ENCODE peak calls at places on chromosomes 2 and 18, in ten cellular contexts. S is A549, O is neural progenitor cell, U is K562, A is endothelial cell of umbilical vein, M is fibroblast of lung, B is WERI-Rb-1, K is GM12878, Y is pancreas, F is endodermal cell. D is an unnamed sample.

GRCh38 chr2:141554810-141555209 is 576.0 kb downstream of the LRP1B start:
- DNase-seq in F (peak; percentile 56), Y (no peak), S (peak; percentile 64), K (no peak), M (peak; percentile 68), O (peak; percentile 63), U (no peak), A (peak; percentile 38), B (peak; percentile 34), D (no peak)

GRCh38 chr2:9261231-9261883 is 54.7 kb downstream of the ASAP2 start:
- DNase-seq in M (peak; percentile 68), U (no peak), F (no peak), O (no peak), Y (no peak), S (no peak), A (peak; percentile 32), B (no peak), K (no peak), D (no peak)

GRCh38 chr2:127092951-127093516 is 13.9 kb downstream of the BIN1 start:
- DNase-seq in O (no peak), M (no peak), U (no peak), K (no peak), B (no peak), S (no peak), Y (no peak), A (no peak), F (no peak), D (no peak)

GRCh38 chr2:205403244-205403845 is 279.0 kb upstream of the NRP2 start:
- DNase-seq in F (no peak), S (no peak), B (no peak), M (peak; percentile 22), K (no peak), A (no peak), Y (no peak), O (no peak), U (no peak), D (no peak)

GRCh38 chr2:2940702-2941655 is 436.6 kb downstream of the EIPR1 start:
- DNase-seq in K (no peak), F (peak; percentile 41), M (no peak), U (no peak), A (no peak), S (no peak), Y (no peak), B (no peak), O (no peak), D (no peak)

GRCh38 chr2:47656715-47657600 is 126.0 kb upstream of the MSH6 start:
- DNase-seq in F (no peak), U (no peak), A (no peak), K (no peak), S (no peak), M (no peak), Y (no peak), B (no peak), O (no peak), D (no peak)

GRCh38 chr2:97645112-97645699 is 656 bp upstream of the COX5B start:
- DNase-seq in S (no peak), F (no peak), U (peak; percentile 40), Y (peak; percentile 72), O (peak; percentile 43), K (no peak), B (no peak), M (no peak), A (no peak), D (no peak)

GRCh38 chr2:39411186-39411944 is 25.7 kb downstream of the MAP4K3 start:
- DNase-seq in B (no peak), M (peak; percentile 88), O (no peak), A (peak; percentile 71), F (no peak), S (peak; percentile 57), Y (no peak), K (no peak), U (no peak), D (no peak)

GRCh38 chr2:38454081-38454480 is 77.0 kb upstream of the ATL2 start:
- DNase-seq in B (no peak), K (no peak), M (no peak), F (no peak), O (no peak), Y (no peak), A (no peak), U (no peak), S (no peak), D (no peak)

GRCh38 chr18:2847341-2848144 is 737 bp downstream of the EMILIN2 start:
- DNase-seq in O (peak; percentile 73), U (peak; percentile 61), F (peak; percentile 75), S (no peak), A (no peak), B (peak; percentile 31), M (peak; percentile 53), K (no peak), Y (peak; percentile 62), D (no peak)

GRCh38 chr2:120522151-120522751 is 176.3 kb downstream of the INHBB start:
- DNase-seq in A (no peak), O (peak; percentile 60), M (peak; percentile 74), S (no peak), U (no peak), K (no peak), Y (peak; percentile 50), B (peak; percentile 99), F (no peak), D (peak; percentile 78)

GRCh38 chr2:199148076-199148845 is 309.5 kb downstream of the SATB2 start:
- DNase-seq in Y (no peak), M (no peak), S (no peak), A (no peak), K (no peak), B (no peak), U (no peak), F (no peak), O (no peak), D (no peak)

GRCh38 chr18:58378980-58379379 is 249.9 kb downstream of the ALPK2 start:
- DNase-seq in F (peak; percentile 38), S (no peak), M (no peak), A (no peak), K (no peak), U (no peak), O (no peak), Y (no peak), B (no peak), D (peak; percentile 50)

GRCh38 chr18:46916551-46917107 is 678 bp downstream of the PIAS2 start:
- DNase-seq in M (peak; percentile 42), K (no peak), F (peak; percentile 78), S (peak; percentile 14), A (peak; percentile 56), U (no peak), Y (no peak), O (no peak), B (no peak), D (no peak)

GRCh38 chr2:8575810-8576423 is 105.9 kb upstream of the ID2 start:
- DNase-seq in A (no peak), S (no peak), Y (no peak), U (no peak), O (no peak), F (no peak), M (no peak), K (no peak), B (peak; percentile 58), D (no peak)

GRCh38 chr2:227942021-227942420 is 70.6 kb downstream of the DAW1 start:
- DNase-seq in M (peak; percentile 5), A (no peak), K (no peak), O (no peak), Y (no peak), S (no peak), F (no peak), U (no peak), B (no peak), D (no peak)

GRCh38 chr2:199923924-199924323 is 12.8 kb downstream of the C2orf69 start:
- DNase-seq in O (no peak), Y (no peak), B (no peak), S (no peak), U (no peak), A (no peak), K (no peak), M (no peak), F (no peak), D (no peak)

GRCh38 chr2:238854699-238855111 is 6.8 kb downstream of the TWIST2 start:
- DNase-seq in M (no peak), Y (no peak), A (no peak), K (no peak), B (no peak), S (no peak), O (no peak), F (peak; percentile 36), U (no peak), D (peak; percentile 46)

GRCh38 chr2:237483018-237483731 is 3.9 kb upstream of the MLPH start:
- DNase-seq in B (no peak), O (peak; percentile 45), M (peak; percentile 86), F (peak; percentile 68), Y (no peak), S (peak; percentile 90), U (no peak), A (peak; percentile 26), K (no peak), D (no peak)
- H3K4me3 ChIP-seq in B (no peak overlapping the region), O (no peak overlapping the region), M (no peak overlapping the region), F (no peak overlapping the region), Y (no peak overlapping the region), S (peak overlapping the region; percentile 6), U (no peak overlapping the region), A (no peak overlapping the region), K (no peak overlapping the region), D (no peak overlapping the region)

GRCh38 chr18:12076424-12077140 is 17.1 kb upstream of the ANKRD62 start:
- DNase-seq in Y (peak; percentile 67), B (no peak), S (peak; percentile 27), M (peak; percentile 28), U (peak; percentile 49), O (peak; percentile 86), A (no peak), F (peak; percentile 80), K (no peak), D (no peak)
- TF ChIP-seq CTCF in Y (no peak), B (no peak), S (no peak), M (no peak), U (no peak), O (no peak), A (no peak), F (no peak), K (no peak), D (no peak)

GRCh38 chr2:68031546-68032160 is 31.2 kb downstream of the C1D start:
- DNase-seq in K (peak; percentile 12), Y (no peak), M (peak; percentile 78), B (no peak), S (peak; percentile 57), U (peak; percentile 46), O (peak; percentile 65), A (peak; percentile 79), F (no peak), D (no peak)
- H3K27ac ChIP-seq in K (no peak overlapping the region), Y (no peak overlapping the region), M (no peak overlapping the region), B (no peak overlapping the region), S (no peak overlapping the region), U (no peak overlapping the region), O (no peak overlapping the region), A (no peak overlapping the region), F (no peak overlapping the region), D (no peak overlapping the region)

DNA sequence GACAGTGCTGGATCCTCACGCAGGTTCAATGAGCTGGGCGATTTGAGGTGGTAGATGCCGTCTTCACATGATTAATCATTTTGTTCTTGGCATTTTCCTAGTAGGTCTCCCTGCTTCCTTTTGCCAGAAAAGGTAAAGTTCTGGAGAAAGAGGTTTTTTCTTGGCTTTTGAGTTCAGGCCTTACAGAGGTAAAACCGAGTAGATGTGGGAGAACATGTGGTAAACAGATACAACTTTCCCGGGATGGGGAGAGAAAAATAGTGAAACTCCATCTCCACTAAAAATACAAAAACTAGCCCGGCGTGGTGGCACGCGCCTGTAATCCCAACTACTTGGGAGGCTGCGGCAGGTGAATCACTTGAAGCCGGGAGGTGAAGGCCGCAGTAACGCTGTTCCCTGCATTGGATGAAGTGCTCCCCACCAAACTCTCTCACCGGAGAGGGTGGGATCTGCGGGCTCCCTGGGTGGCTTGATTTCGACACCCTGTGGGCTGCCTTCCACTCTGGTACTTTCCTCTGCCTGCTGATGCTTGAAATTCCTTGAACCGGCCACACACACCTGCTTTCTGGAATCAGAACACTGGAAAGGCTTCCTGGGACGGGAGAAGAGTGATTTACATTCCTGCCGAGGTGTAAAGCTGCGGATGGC is 88.8 kb downstream of the ACTR3 start:
- DNase-seq in K (no peak), F (no peak), A (no peak), O (no peak), S (no peak), Y (no peak), M (no peak), B (no peak), U (no peak), D (no peak)
- H3K4me3 ChIP-seq in K (no peak overlapping the region), F (no peak overlapping the region), A (no peak overlapping the region), O (no peak overlapping the region), S (no peak overlapping the region), Y (no peak overlapping the region), M (no peak overlapping the region), B (no peak overlapping the region), U (no peak overlapping the region), D (no peak overlapping the region)

D was measured in right atrium auricular region.